ENCODE peak calls at places on chromosomes 3 and 15, in six cellular contexts. L is breast epithelium, Z is left lung, X is SK-N-SH, I is HCT116, W is pancreas. C is an unnamed sample.

GRCh38 chr15:58398643-58399042 is 33.1 kb upstream of the LIPC start:
- DNase-seq in I (no peak), L (no peak), Z (no peak), W (no peak), X (no peak), C (no peak)

GRCh38 chr15:29813009-29813408 is 9.3 kb downstream of the TJP1 start:
- DNase-seq in I (no peak), W (no peak), Z (no peak), L (no peak), X (no peak), C (no peak)

GRCh38 chr3:187281191-187281714 is 10.3 kb downstream of the MASP1 start:
- DNase-seq in Z (no peak), L (no peak), X (no peak), I (no peak), W (no peak), C (no peak)

GRCh38 chr15:100101389-100102089 is 240.2 kb downstream of the ADAMTS17 start:
- DNase-seq in W (peak; percentile 1), L (no peak), Z (no peak), X (no peak), I (no peak), C (no peak)

GRCh38 chr3:126135398-126136076 is 44.8 kb downstream of the ALDH1L1 start:
- DNase-seq in L (peak; percentile 43), X (peak; percentile 6), Z (peak; percentile 55), W (peak; percentile 9), I (no peak), C (peak; percentile 52)

GRCh38 chr15:67824900-67825879 is at the start of gene SKOR1:
- DNase-seq in L (peak; percentile 48), I (no peak), Z (peak; percentile 74), X (peak; percentile 65), W (no peak), C (no peak)

GRCh38 chr3:29215948-29216347 is 64.9 kb upstream of the RBMS3 start:
- DNase-seq in X (no peak), W (no peak), L (no peak), Z (no peak), I (no peak), C (no peak)

GRCh38 chr15:64426845-64427465 is 33.4 kb upstream of the ZNF609 start:
- DNase-seq in L (no peak), X (no peak), I (peak; percentile 15), W (no peak), Z (no peak), C (no peak)

GRCh38 chr3:14834121-14834520 is 15.4 kb downstream of the FGD5 start:
- DNase-seq in W (no peak), I (no peak), X (no peak), Z (no peak), L (no peak), C (no peak)

DNA sequence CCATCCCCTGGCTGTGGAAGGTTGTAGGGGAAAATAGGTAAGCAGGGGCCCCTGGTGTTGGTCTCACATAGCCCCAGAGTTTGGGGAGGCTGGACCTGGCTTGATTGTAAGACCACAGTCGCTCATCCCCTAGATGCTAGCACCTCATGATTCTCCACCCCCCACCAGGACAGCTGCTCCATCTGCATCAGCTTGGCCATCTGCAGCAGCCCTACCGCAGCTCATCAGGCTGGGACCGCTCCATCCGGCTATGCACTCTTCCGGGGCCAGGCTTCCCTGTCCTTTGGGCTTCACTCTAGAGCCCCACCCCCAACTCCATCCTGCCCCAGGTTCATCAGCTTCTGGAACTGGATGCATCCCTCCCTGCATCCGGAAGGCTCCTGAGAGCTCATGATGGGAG is 12.6 kb downstream of the SCN5A start:
- DNase-seq in X (no peak), L (no peak), W (no peak), Z (no peak), I (no peak), C (no peak)
- H3K27me3 ChIP-seq in X (no peaks in the 10 kb centered on the region), L (no peaks in the 10 kb centered on the region), W (no peaks in the 10 kb centered on the region), Z (no peaks in the 10 kb centered on the region), I (no peaks in the 10 kb centered on the region), C (no peaks in the 10 kb centered on the region)

GRCh38 chr3:24688446-24689148 is 193.9 kb upstream of the THRB start:
- DNase-seq in L (no peak), I (no peak), Z (no peak), X (no peak), W (no peak), C (no peak)

GRCh38 chr3:24686764-24687163 is 192.1 kb upstream of the THRB start:
- DNase-seq in W (no peak), Z (no peak), X (no peak), I (no peak), L (no peak), C (no peak)

GRCh38 chr3:24689353-24689752 is 194.7 kb upstream of the THRB start:
- DNase-seq in L (no peak), Z (no peak), X (no peak), I (no peak), W (no peak), C (no peak)

GRCh38 chr3:24687646-24688045 is 193.0 kb upstream of the THRB start:
- DNase-seq in L (no peak), W (no peak), X (no peak), Z (no peak), I (no peak), C (no peak)

GRCh38 chr3:24690777-24691176 is 196.1 kb upstream of the THRB start:
- DNase-seq in Z (no peak), W (no peak), L (no peak), X (no peak), I (no peak), C (no peak)
- H3K4me1 ChIP-seq in Z (no peaks in the 10 kb centered on the region), W (no peaks in the 10 kb centered on the region), L (no peaks in the 10 kb centered on the region), X (no peaks in the 10 kb centered on the region), I (no peaks in the 10 kb centered on the region), C (no peaks in the 10 kb centered on the region)

GRCh38 chr3:100039075-100039474 is 75.2 kb downstream of the FILIP1L start:
- DNase-seq in L (no peak), I (no peak), Z (no peak), W (no peak), X (no peak), C (no peak)
- H3K27me3 ChIP-seq in L (no peaks in the 10 kb centered on the region), I (no peaks in the 10 kb centered on the region), Z (no peaks in the 10 kb centered on the region), W (no peaks in the 10 kb centered on the region), X (no peaks in the 10 kb centered on the region), C (no peaks in the 10 kb centered on the region)

GRCh38 chr3:60673123-60673522 is 578.1 kb downstream of the FHIT start:
- DNase-seq in I (no peak), L (no peak), X (no peak), W (no peak), Z (no peak), C (no peak)
- H3K4me1 ChIP-seq in I (no peaks in the 10 kb centered on the region), L (no peaks in the 10 kb centered on the region), X (no peaks in the 10 kb centered on the region), W (no peaks in the 10 kb centered on the region), Z (no peaks in the 10 kb centered on the region), C (no peaks in the 10 kb centered on the region)

DNA sequence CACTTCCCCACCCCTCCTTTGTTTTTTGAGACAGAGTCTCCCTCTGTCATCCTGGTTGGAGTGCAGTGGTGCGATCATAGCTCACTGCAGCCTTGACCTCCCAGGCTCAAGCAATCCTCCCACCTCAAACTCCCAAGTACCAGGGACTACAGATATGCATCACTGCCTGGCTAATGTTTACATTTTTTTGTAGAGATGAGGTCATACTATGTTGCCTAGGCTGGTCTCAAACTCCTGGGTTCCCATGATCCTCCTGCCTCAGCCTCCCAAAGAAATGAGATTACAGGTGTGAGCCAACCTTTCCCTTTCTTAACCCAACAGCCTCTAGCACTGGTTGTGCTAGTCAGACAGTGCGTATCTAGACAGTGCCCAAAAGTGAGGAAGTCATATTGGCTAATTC is 6.4 kb upstream of the GATM start:
- DNase-seq in L (no peak), I (no peak), Z (no peak), X (no peak), W (no peak), C (no peak)
- H3K27me3 ChIP-seq in L (no peaks in the 10 kb centered on the region), I (no peaks in the 10 kb centered on the region), Z (peaks cover 4% of the 10 kb centered on the region), X (no peaks in the 10 kb centered on the region), W (no peaks in the 10 kb centered on the region), C (no peaks in the 10 kb centered on the region)

GRCh38 chr15:40347559-40348470 is 3.0 kb upstream of the PHGR1 start:
- DNase-seq in X (no peak), I (no peak), W (no peak), L (no peak), Z (no peak), C (no peak)
- H3K4me1 ChIP-seq in X (peaks cover 15% of the 10 kb centered on the region), I (peaks cover 43% of the 10 kb centered on the region), W (no peaks in the 10 kb centered on the region), L (peaks cover 10% of the 10 kb centered on the region), Z (no peaks in the 10 kb centered on the region), C (peaks cover 16% of the 10 kb centered on the region)

C was measured in ascending aorta.